ENCODE peak calls at places on chromosomes 4 and X, in seven cellular contexts. L is activated CD8-positive, alpha-beta memory T cell treated with anti-CD3 and anti-CD28 coated beads for 24 hours; Y is naive thymus-derived CD8-positive, alpha-beta T cell; I is T-helper 2 cell; S is RCC 7860; A is AG09309; Q is activated CD8-positive, alpha-beta T cell treated with anti-CD3 and anti-CD28 coated beads for 36 hours. F is an unnamed sample.
A peak's percentile ranks its signal among the peaks of the same experiment; 100 is the strongest.

GRCh38 chr4:113996599-113997177 is 17.2 kb upstream of the ARSJ start:
- DNase-seq in L (no peak), Y (no peak), I (no peak), S (peak; percentile 84), A (no peak), Q (no peak), F (no peak)

GRCh38 chrX:41449138-41449537 is 2.0 kb downstream of the NYX start:
- DNase-seq in L (no peak), Y (no peak), I (no peak), S (no peak), A (no peak), Q (no peak), F (no peak)

GRCh38 chr4:139642364-139642763 is 23.3 kb upstream of the MGST2 start:
- DNase-seq in L (no peak), Y (no peak), I (no peak), S (no peak), A (peak; percentile 42), Q (no peak), F (no peak)

GRCh38 chr4:81506731-81507130 is 35.0 kb upstream of the RASGEF1B start:
- DNase-seq in L (no peak), Y (no peak), I (no peak), S (no peak), A (no peak), Q (peak; percentile 50), F (peak; percentile 18)

GRCh38 chr4:139416073-139416673 is 37.7 kb upstream of the RAB33B start:
- DNase-seq in L (no peak), Y (peak; percentile 10), I (peak; percentile 61), S (peak; percentile 25), A (peak; percentile 17), Q (peak; percentile 24), F (no peak)

GRCh38 chrX:123425471-123425870 is 241.4 kb downstream of the GRIA3 start:
- DNase-seq in L (no peak), Y (no peak), I (no peak), S (no peak), A (no peak), Q (no peak), F (no peak)

GRCh38 chrX:132217203-132218073 is 1.8 kb downstream of the RAP2C start:
- DNase-seq in L (peak; percentile 83), Y (peak; percentile 78), I (peak; percentile 90), S (peak; percentile 68), A (no peak), Q (peak; percentile 85), F (peak; percentile 84)

GRCh38 chr4:129326810-129327209 is 230.9 kb downstream of the C4orf33 start:
- DNase-seq in L (no peak), Y (no peak), I (no peak), S (no peak), A (no peak), Q (no peak), F (no peak)

GRCh38 chr4:25560605-25561004 is 95.0 kb upstream of the SLC34A2 start:
- DNase-seq in L (no peak), Y (no peak), I (no peak), S (no peak), A (no peak), Q (no peak), F (no peak)

GRCh38 chr4:6419452-6420028 is 52.9 kb downstream of the PPP2R2C start:
- DNase-seq in L (no peak), Y (no peak), I (no peak), S (no peak), A (no peak), Q (no peak), F (no peak)

GRCh38 chr4:45453258-45453841 is 670.5 kb downstream of the GABRG1 start:
- DNase-seq in L (no peak), Y (no peak), I (peak; percentile 2), S (peak; percentile 30), A (no peak), Q (no peak), F (no peak)

GRCh38 chrX:8190341-8190830 is 19.3 kb upstream of the VCX2 start:
- DNase-seq in L (no peak), Y (no peak), I (no peak), S (peak; percentile 6), A (no peak), Q (no peak), F (no peak)

GRCh38 chrX:130874751-130875150 is 28.3 kb downstream of the ENOX2 start:
- DNase-seq in L (no peak), Y (no peak), I (no peak), S (no peak), A (no peak), Q (no peak), F (no peak)

GRCh38 chrX:23773601-23774175 is 9.3 kb upstream of the SAT1 start:
- DNase-seq in L (no peak), Y (peak; percentile 47), I (peak; percentile 84), S (no peak), A (no peak), Q (peak; percentile 65), F (peak; percentile 57)

GRCh38 chr4:15150636-15151432 is 148.6 kb downstream of the CPEB2 start:
- DNase-seq in L (no peak), Y (no peak), I (no peak), S (no peak), A (no peak), Q (no peak), F (no peak)

GRCh38 chrX:77917294-77917933 is 6.9 kb downstream of the ATP7A start:
- DNase-seq in L (no peak), Y (no peak), I (peak; percentile 19), S (no peak), A (no peak), Q (no peak), F (no peak)

GRCh38 chrX:20265726-20266681 is 705 bp downstream of the RPS6KA3 start:
- DNase-seq in L (peak; percentile 71), Y (no peak), I (peak; percentile 50), S (peak; percentile 3), A (no peak), Q (peak; percentile 47), F (peak; percentile 46)

GRCh38 chr4:160983035-160983434 is 1180.8 kb downstream of the FSTL5 start:
- DNase-seq in L (no peak), Y (no peak), I (no peak), S (no peak), A (no peak), Q (no peak), F (no peak)

GRCh38 chrX:153245288-153245731 is 66.2 kb downstream of the MAGEA1 start:
- DNase-seq in L (no peak), Y (no peak), I (no peak), S (no peak), A (no peak), Q (peak; percentile 0), F (no peak)

GRCh38 chr4:158500054-158500453 is 21.6 kb upstream of the RXFP1 start:
- DNase-seq in L (no peak), Y (no peak), I (no peak), S (no peak), A (no peak), Q (no peak), F (no peak)

GRCh38 chr4:101033986-101034385 is 313.3 kb downstream of the PPP3CA start:
- DNase-seq in L (no peak), Y (no peak), I (no peak), S (no peak), A (no peak), Q (no peak), F (no peak)

GRCh38 chr4:71188951-71189350 is 149.9 kb upstream of the SLC4A4 start:
- DNase-seq in L (no peak), Y (no peak), I (no peak), S (no peak), A (no peak), Q (no peak), F (no peak)

F was measured in activated CD4-positive, alpha-beta memory T cell treated with anti-CD3 and anti-CD28 coated beads for 36 hours.